ENCODE peak calls at places on chromosomes 2 and 18, in seven cellular contexts. O is neural crest cell, V is coronary artery, U is activated B cell treated with CpG ODN at 0.5 μM for 24 hours, A is stomach, N is OCI-LY7, J is epithelial cell of esophagus. F is an unnamed sample.

GRCh38 chr2:83221258-83221657 is 1237.8 kb downstream of the SUCLG1 start:
- DNase-seq in J (peak), O (no peak), A (no peak), N (no peak), V (no peak), U (no peak), F (no peak)

GRCh38 chr2:216171043-216171442 is 61.9 kb downstream of the XRCC5 start:
- DNase-seq in U (no peak), J (no peak), A (no peak), V (no peak), N (no peak), O (no peak), F (no peak)

GRCh38 chr2:147913701-147914480 is 69.1 kb downstream of the ACVR2A start:
- DNase-seq in A (no peak), U (no peak), J (peak), N (no peak), O (no peak), V (no peak), F (no peak)

GRCh38 chr18:49548266-49548665 is 13.6 kb upstream of the LIPG start:
- DNase-seq in A (no peak), N (no peak), O (no peak), U (no peak), V (no peak), J (peak), F (no peak)

GRCh38 chr2:229419158-229419557 is 148.1 kb upstream of the PID1 start:
- DNase-seq in A (no peak), O (no peak), U (no peak), J (no peak), N (no peak), V (no peak), F (no peak)

GRCh38 chr2:210421916-210422315 is 54.6 kb downstream of the LANCL1 start:
- DNase-seq in V (no peak), U (no peak), A (no peak), J (peak), O (no peak), N (no peak), F (no peak)

GRCh38 chr2:224469374-224469964 is 67.6 kb upstream of the FAM124B start:
- DNase-seq in A (no peak), O (no peak), V (no peak), J (no peak), U (no peak), N (no peak), F (no peak)

GRCh38 chr2:274503-274902 is 9.8 kb downstream of the ACP1 start:
- DNase-seq in O (no peak), U (no peak), J (no peak), A (no peak), N (no peak), V (no peak), F (no peak)

GRCh38 chr2:231715988-231716616 is 7.8 kb downstream of the PTMA start:
- DNase-seq in A (no peak), J (no peak), U (peak), N (peak), O (no peak), V (no peak), F (no peak)

GRCh38 chr2:122206101-122206500 is 450.6 kb downstream of the TSN start:
- DNase-seq in J (no peak), O (no peak), V (no peak), N (no peak), A (no peak), U (no peak), F (no peak)

GRCh38 chr2:206158563-206159345 is 490 bp downstream of the NDUFS1 start:
- DNase-seq in N (no peak), V (no peak), J (peak), O (no peak), A (no peak), U (no peak), F (peak)

GRCh38 chr2:53768233-53768542 is 584 bp downstream of the CHAC2 start:
- DNase-seq in J (no peak), A (no peak), U (no peak), N (peak), O (no peak), V (no peak), F (no peak)

GRCh38 chr2:238786379-238786778 is 61.5 kb upstream of the TWIST2 start:
- DNase-seq in U (no peak), V (no peak), J (no peak), A (no peak), N (no peak), O (no peak), F (no peak)

GRCh38 chr2:44769349-44770005 is 172.0 kb upstream of the SIX3 start:
- DNase-seq in J (no peak), A (no peak), N (no peak), U (no peak), O (no peak), V (no peak), F (no peak)

GRCh38 chr18:62325806-62326645 is 916 bp downstream of the TNFRSF11A start:
- DNase-seq in N (no peak), A (no peak), O (peak), U (peak), J (peak), V (no peak), F (peak)

GRCh38 chr2:176814740-176815367 is 397.7 kb upstream of the HNRNPA3 start:
- DNase-seq in J (peak), V (no peak), A (no peak), U (no peak), N (peak), O (no peak), F (no peak)

GRCh38 chr2:229689307-229689839 is 25.0 kb downstream of the DNER start:
- DNase-seq in U (no peak), A (no peak), V (no peak), N (no peak), J (no peak), O (no peak), F (no peak)

GRCh38 chr18:27921904-27922541 is 254.9 kb downstream of the CDH2 start:
- DNase-seq in O (no peak), J (peak), U (no peak), A (no peak), N (no peak), V (no peak), F (no peak)

GRCh38 chr18:9335255-9336045 is 877 bp downstream of the TWSG1 start:
- DNase-seq in J (no peak), U (no peak), N (no peak), O (no peak), A (no peak), V (no peak), F (no peak)

GRCh38 chr2:8576525-8577157 is 105.2 kb upstream of the ID2 start:
- DNase-seq in U (no peak), J (no peak), A (peak), N (peak), V (peak), O (no peak), F (no peak)

GRCh38 chr2:220956429-220956828 is 615.7 kb downstream of the EPHA4 start:
- DNase-seq in N (no peak), J (no peak), A (no peak), U (no peak), V (no peak), O (no peak), F (no peak)
- TF ChIP-seq CTCF in N (no peak), J (no peak), A (no peak), U (no peak), V (no peak), O (no peak), F (no peak)

GRCh38 chr2:58448845-58449244 is 207.7 kb upstream of the FANCL start:
- DNase-seq in N (no peak), J (no peak), V (no peak), A (no peak), O (no peak), U (no peak), F (no peak)

GRCh38 chr2:58449286-58450010 is 208.3 kb upstream of the FANCL start:
- DNase-seq in A (no peak), J (peak), V (no peak), O (no peak), N (peak), U (no peak), F (no peak)

GRCh38 chr2:58447586-58447985 is 206.5 kb upstream of the FANCL start:
- DNase-seq in V (no peak), A (no peak), U (no peak), O (no peak), N (no peak), J (peak), F (no peak)

DNA sequence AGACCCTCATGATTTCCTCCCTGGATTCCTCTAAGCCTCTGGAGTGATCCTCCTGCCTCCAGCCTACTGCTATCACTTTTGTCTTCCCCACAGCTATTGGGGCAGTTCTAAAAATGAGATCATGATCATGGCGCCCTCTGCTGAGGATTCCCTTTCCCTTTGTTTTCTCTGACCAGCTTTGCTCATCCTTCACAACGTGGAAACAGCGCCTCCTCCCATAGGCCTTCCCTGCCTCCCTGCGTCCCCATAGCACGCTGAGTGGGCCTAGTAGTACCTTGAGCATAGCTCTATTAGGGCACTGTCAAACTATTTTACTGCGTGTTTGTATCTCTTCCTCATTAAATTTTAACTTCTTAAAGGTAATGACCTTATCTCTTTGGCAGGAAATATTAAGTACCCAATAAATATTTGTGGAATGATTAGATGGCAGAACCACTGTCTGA is 207.0 kb upstream of the FANCL start:
- DNase-seq in U (no peak), J (peak), O (peak), N (peak), V (no peak), A (no peak), F (peak)
- TF ChIP-seq CTCF in U (no peak), J (peak), O (peak), N (peak), V (no peak), A (no peak), F (peak)

GRCh38 chr18:2338601-2339000 is 232.7 kb downstream of the METTL4 start:
- DNase-seq in U (no peak), V (no peak), O (no peak), A (no peak), N (no peak), J (no peak), F (no peak)

GRCh38 chr18:2336993-2337392 is 234.3 kb downstream of the METTL4 start:
- DNase-seq in J (no peak), A (no peak), N (no peak), V (no peak), O (no peak), U (no peak), F (no peak)

GRCh38 chr18:2337552-2338141 is 233.7 kb downstream of the METTL4 start:
- DNase-seq in O (peak), U (no peak), N (peak), V (no peak), J (peak), A (peak), F (no peak)
- TF ChIP-seq CTCF in O (peak), U (peak), N (peak), V (no peak), J (peak), A (peak), F (peak)

GRCh38 chr2:173734686-173735308 is 230.4 kb downstream of the SP3 start:
- DNase-seq in U (no peak), N (no peak), A (no peak), J (no peak), O (no peak), V (no peak), F (no peak)
- TF ChIP-seq CTCF in U (no peak), N (no peak), A (no peak), J (no peak), O (no peak), V (no peak), F (no peak)

DNA sequence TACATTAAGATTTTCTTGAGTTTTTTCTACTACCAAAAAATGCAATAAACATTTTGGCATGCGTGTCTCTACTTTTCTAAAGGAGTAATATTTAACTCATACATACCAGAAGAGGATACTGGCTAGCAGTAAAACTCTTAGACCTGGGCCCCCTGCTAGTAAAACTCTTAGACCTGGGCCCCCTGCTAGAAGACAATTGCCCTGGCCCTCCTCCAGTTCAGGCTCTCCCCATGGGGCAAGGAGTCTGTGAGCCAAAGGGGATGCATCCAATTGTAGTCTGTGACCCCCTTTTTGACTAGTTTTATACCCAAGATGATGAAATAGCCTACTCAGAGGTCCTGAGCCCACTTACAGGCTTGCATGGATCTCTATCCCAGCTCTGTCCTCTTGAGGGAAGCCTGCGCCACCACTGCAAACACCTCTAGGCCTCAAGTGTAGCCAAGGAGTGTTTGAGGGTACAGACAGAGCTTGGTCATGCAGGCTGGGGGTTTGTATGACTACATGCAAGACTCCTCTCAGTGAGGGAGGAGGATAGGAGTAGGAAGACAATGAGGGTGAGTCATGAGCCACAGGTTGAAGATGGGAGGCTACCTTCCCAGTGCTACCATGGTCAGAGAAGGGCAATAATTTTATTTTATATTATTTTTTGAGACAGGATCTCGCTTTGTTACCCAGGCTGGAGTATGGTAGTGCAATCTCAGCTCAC is 45.2 kb upstream of the PGAP1 start:
- DNase-seq in A (no peak), O (no peak), N (no peak), J (peak), U (no peak), V (no peak), F (no peak)
- TF ChIP-seq CTCF in A (no peak), O (no peak), N (no peak), J (no peak), U (no peak), V (no peak), F (no peak)

GRCh38 chr2:228321019-228321418 is 139.5 kb upstream of the SPHKAP start:
- DNase-seq in U (no peak), V (no peak), O (no peak), J (no peak), N (no peak), A (no peak), F (no peak)

GRCh38 chr2:228318218-228318617 is 136.7 kb upstream of the SPHKAP start:
- DNase-seq in A (no peak), O (peak), J (peak), N (no peak), V (no peak), U (no peak), F (peak)
- TF ChIP-seq CTCF in A (peak), O (peak), J (peak), N (peak), V (no peak), U (no peak), F (peak)

GRCh38 chr18:45386256-45386655 is 229.0 kb upstream of the SLC14A2 start:
- DNase-seq in U (no peak), N (peak), J (peak), A (no peak), V (no peak), O (peak), F (peak)
- TF ChIP-seq CTCF in U (no peak), N (peak), J (peak), A (no peak), V (no peak), O (peak), F (peak)

GRCh38 chr2:37575780-37576179 is 95.7 kb downstream of the CDC42EP3 start:
- DNase-seq in N (no peak), O (no peak), J (no peak), V (no peak), U (no peak), A (no peak), F (no peak)
- TF ChIP-seq CTCF in N (no peak), O (no peak), J (no peak), V (no peak), U (no peak), A (no peak), F (no peak)

GRCh38 chr2:117960231-117960630 is 53.6 kb downstream of the CCDC93 start:
- DNase-seq in N (no peak), O (no peak), A (no peak), V (no peak), U (no peak), J (no peak), F (no peak)

GRCh38 chr2:117957616-117958015 is 56.3 kb downstream of the CCDC93 start:
- DNase-seq in J (peak), N (no peak), O (no peak), U (no peak), A (no peak), V (no peak), F (no peak)

GRCh38 chr2:117958186-117958585 is 55.7 kb downstream of the CCDC93 start:
- DNase-seq in O (no peak), V (no peak), U (no peak), J (peak), N (no peak), A (no peak), F (no peak)

GRCh38 chr2:117952237-117952636 is 61.6 kb downstream of the CCDC93 start:
- DNase-seq in J (no peak), U (no peak), O (no peak), N (no peak), V (no peak), A (no peak), F (no peak)

GRCh38 chr2:117956036-117956791 is 57.7 kb downstream of the CCDC93 start:
- DNase-seq in U (no peak), V (no peak), J (peak), N (no peak), O (no peak), A (no peak), F (no peak)
- TF ChIP-seq CTCF in U (no peak), V (no peak), J (peak), N (peak), O (peak), A (no peak), F (no peak)